ENCODE peak calls at places on chromosomes 13 and 19, in seven cellular contexts. M is thoracic aorta, F is stomach, T is fibroblast of lung, H is body of pancreas, X is IMR-90, R is pancreas. W is an unnamed sample.

GRCh38 chr13:67549331-67549730 is 319.2 kb upstream of the PCDH9 start:
- DNase-seq in M (no peak), F (no peak), T (peak; percentile 87), H (no peak), X (peak; percentile 91), R (no peak), W (peak; percentile 3)

GRCh38 chr13:41709511-41709910 is 251.4 kb downstream of the VWA8 start:
- DNase-seq in M (no peak), F (no peak), T (no peak), H (no peak), X (peak; percentile 28), R (no peak), W (peak; percentile 32)

GRCh38 chr19:5695649-5696195 is 5.6 kb downstream of the RPL36 start:
- DNase-seq in M (no peak), F (no peak), T (no peak), H (no peak), X (no peak), R (no peak), W (no peak)

GRCh38 chr19:51792932-51793331 is 2.0 kb upstream of the FPR3 start:
- DNase-seq in M (no peak), F (no peak), T (no peak), H (no peak), X (no peak), R (no peak), W (no peak)

GRCh38 chr13:110521946-110522345 is 39.6 kb downstream of the RAB20 start:
- DNase-seq in M (no peak), F (no peak), T (no peak), H (no peak), X (no peak), R (no peak), W (no peak)

GRCh38 chr19:55113570-55114039 is 3.8 kb downstream of the PPP1R12C start:
- DNase-seq in M (peak; percentile 92), F (peak; percentile 58), T (peak; percentile 94), H (peak; percentile 83), X (peak; percentile 92), R (peak; percentile 77), W (no peak)

GRCh38 chr13:95360464-95361097 is 59.3 kb upstream of the ABCC4 start:
- DNase-seq in M (no peak), F (no peak), T (peak; percentile 11), H (no peak), X (peak; percentile 49), R (no peak), W (no peak)

GRCh38 chr19:49880162-49880869 is 2.8 kb downstream of the TBC1D17 start:
- DNase-seq in M (no peak), F (no peak), T (no peak), H (peak; percentile 11), X (no peak), R (no peak), W (no peak)

GRCh38 chr13:94667190-94667589 is 45.2 kb downstream of the SOX21 start:
- DNase-seq in M (no peak), F (no peak), T (no peak), H (no peak), X (no peak), R (no peak), W (no peak)

GRCh38 chr13:95154441-95154886 is 146.8 kb downstream of the ABCC4 start:
- DNase-seq in M (no peak), F (no peak), T (peak; percentile 21), H (no peak), X (no peak), R (no peak), W (peak; percentile 90)

GRCh38 chr13:88223958-88224357 is 552.8 kb downstream of the SLITRK5 start:
- DNase-seq in M (no peak), F (no peak), T (no peak), H (no peak), X (no peak), R (no peak), W (no peak)

GRCh38 chr13:28494861-28495585 is at the start of gene FLT1:
- DNase-seq in M (no peak), F (peak; percentile 27), T (no peak), H (peak; percentile 27), X (peak; percentile 38), R (no peak), W (no peak)

GRCh38 chr13:44249439-44249838 is 124.2 kb upstream of the SERP2 start:
- DNase-seq in M (no peak), F (no peak), T (peak; percentile 90), H (peak; percentile 65), X (peak; percentile 77), R (peak; percentile 43), W (peak; percentile 26)

GRCh38 chr19:6393982-6394412 is 1.0 kb upstream of the GTF2F1 start:
- DNase-seq in M (no peak), F (no peak), T (no peak), H (no peak), X (no peak), R (no peak), W (no peak)

GRCh38 chr19:52191374-52191773 is 1.5 kb downstream of the PPP2R1A start:
- DNase-seq in M (no peak), F (no peak), T (no peak), H (no peak), X (no peak), R (no peak), W (no peak)

GRCh38 chr19:7294571-7295212 is 478 bp upstream of the INSR start:
- DNase-seq in M (peak; percentile 23), F (peak; percentile 74), T (peak; percentile 35), H (peak; percentile 89), X (peak; percentile 16), R (peak; percentile 83), W (no peak)

GRCh38 chr19:44824758-44825157 is 15.9 kb downstream of the BCAM start:
- DNase-seq in M (no peak), F (no peak), T (no peak), H (peak; percentile 82), X (no peak), R (peak; percentile 82), W (no peak)

GRCh38 chr13:43516401-43516826 is 270.4 kb downstream of the ENOX1 start:
- DNase-seq in M (no peak), F (no peak), T (peak; percentile 91), H (no peak), X (peak; percentile 58), R (no peak), W (no peak)

GRCh38 chr13:42153371-42153770 is 104.9 kb downstream of the DGKH start:
- DNase-seq in M (no peak), F (no peak), T (no peak), H (no peak), X (peak; percentile 18), R (no peak), W (no peak)

GRCh38 chr19:3697671-3698385 is 2.4 kb downstream of the PIP5K1C start:
- DNase-seq in M (no peak), F (no peak), T (no peak), H (no peak), X (no peak), R (no peak), W (no peak)

GRCh38 chr13:33874871-33875270 is 56.9 kb downstream of the RFC3 start:
- DNase-seq in M (no peak), F (no peak), T (peak; percentile 2), H (no peak), X (no peak), R (no peak), W (no peak)

GRCh38 chr13:30308548-30308947 is 1.2 kb upstream of the KATNAL1 start:
- DNase-seq in M (no peak), F (no peak), T (peak; percentile 40), H (no peak), X (peak; percentile 41), R (no peak), W (peak; percentile 46)

GRCh38 chr19:39916851-39917396 is 17.5 kb downstream of the FCGBP start:
- DNase-seq in M (no peak), F (no peak), T (no peak), H (no peak), X (no peak), R (no peak), W (no peak)

GRCh38 chr19:16888629-16889371 is at the start of gene F2RL3:
- DNase-seq in M (no peak), F (peak; percentile 38), T (peak; percentile 17), H (peak; percentile 27), X (peak; percentile 22), R (no peak), W (no peak)

GRCh38 chr13:114185182-114185971 is 6.3 kb downstream of the CFAP97D2 start:
- DNase-seq in M (no peak), F (no peak), T (no peak), H (peak; percentile 32), X (no peak), R (no peak), W (no peak)

GRCh38 chr19:42074513-42075363 is 1.2 kb upstream of the ZNF574 start:
- DNase-seq in M (no peak), F (no peak), T (no peak), H (no peak), X (no peak), R (no peak), W (no peak)

GRCh38 chr13:27372896-27373295 is 51.5 kb upstream of the GTF3A start:
- DNase-seq in M (no peak), F (peak; percentile 80), T (no peak), H (peak; percentile 92), X (peak; percentile 16), R (peak; percentile 88), W (no peak)

GRCh38 chr13:27617801-27618411 is 2.4 kb downstream of the LNX2 start:
- DNase-seq in M (no peak), F (peak; percentile 28), T (no peak), H (peak; percentile 65), X (no peak), R (no peak), W (peak; percentile 92)

GRCh38 chr13:20190481-20191310 is 2.0 kb downstream of the GJB2 start:
- DNase-seq in M (no peak), F (no peak), T (peak; percentile 53), H (no peak), X (peak; percentile 90), R (no peak), W (peak; percentile 91)
- H3K4me3 ChIP-seq in M (no peak overlapping the region), F (no peak overlapping the region), T (no peak overlapping the region), H (no peak overlapping the region), X (no peak overlapping the region), R (no peak overlapping the region), W (peak overlapping the region; percentile 61)

DNA sequence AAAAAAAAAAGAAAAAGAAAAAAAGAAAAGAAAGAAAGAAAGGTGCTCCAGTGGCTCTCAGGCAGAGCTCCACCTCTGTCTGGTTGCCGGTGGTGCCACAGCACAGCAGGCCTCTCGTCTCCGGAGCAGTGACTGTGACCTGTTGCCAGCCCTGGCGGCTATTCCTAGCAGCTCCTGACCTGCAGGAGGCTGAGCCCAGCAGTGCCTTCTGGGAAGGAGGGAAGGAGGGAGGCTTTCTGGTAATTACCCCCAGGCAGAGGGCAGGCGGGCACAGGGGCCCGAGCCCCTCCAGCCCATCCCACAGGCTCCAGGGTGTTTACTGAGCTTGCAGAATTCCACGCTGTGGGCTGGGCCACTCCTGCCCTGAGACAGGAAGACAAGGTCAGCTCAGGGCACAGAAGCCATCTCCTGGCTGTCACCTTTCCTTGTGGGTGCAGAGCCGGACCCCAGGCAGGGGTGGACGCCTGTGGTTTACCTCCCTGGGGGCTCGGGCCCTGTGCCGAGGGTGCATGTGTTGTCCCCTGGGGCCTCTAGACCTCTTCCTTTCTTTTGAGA is 77.9 kb downstream of the GNG7 start:
- DNase-seq in M (no peak), F (peak; percentile 75), T (no peak), H (peak; percentile 70), X (no peak), R (peak; percentile 54), W (no peak)
- TF ChIP-seq CTCF in M (no peak), F (peak; percentile 6), T (no peak), H (no peak), X (no peak), R (no peak), W (peak; percentile 13)

GRCh38 chr19:35559781-35560180 is 3.7 kb downstream of the ATP4A start:
- DNase-seq in M (no peak), F (no peak), T (no peak), H (no peak), X (no peak), R (no peak), W (no peak)
- H3K27me3 ChIP-seq in M (no peaks in the 10 kb centered on the region), F (peaks cover 48% of the 10 kb centered on the region), T (peaks cover 23% of the 10 kb centered on the region), H (no peaks in the 10 kb centered on the region), X (peaks cover 48% of the 10 kb centered on the region), R (no peaks in the 10 kb centered on the region), W (no peaks in the 10 kb centered on the region)

GRCh38 chr13:51823861-51824260 is 19.9 kb upstream of the DHRS12 start:
- DNase-seq in M (no peak), F (no peak), T (no peak), H (no peak), X (no peak), R (no peak), W (no peak)
- H3K4me3 ChIP-seq in M (no peak overlapping the region), F (no peak overlapping the region), T (no peak overlapping the region), H (no peak overlapping the region), X (no peak overlapping the region), R (no peak overlapping the region), W (no peak overlapping the region)